ENCODE peak calls at places on chromosomes 11 and 22, in five cellular contexts. One of them, this sample, is unnamed.

GRCh38 chr22:20243545-20244249 is 24.4 kb downstream of the RTN4R start:
- DNase-seq in prostate gland: peak
- DNase-seq in uterus: peak
- DNase-seq in ovary: peak
- DNase-seq in HepG2: no peak
- DNase-seq in this sample: peak

GRCh38 chr11:126452256-126452655 is 96.8 kb downstream of the ST3GAL4 start:
- DNase-seq in ovary: no peak
- DNase-seq in HepG2: no peak
- DNase-seq in uterus: no peak
- DNase-seq in prostate gland: no peak
- DNase-seq in this sample: no peak

GRCh38 chr11:64741393-64742086 is 2.4 kb downstream of the RASGRP2 start:
- DNase-seq in prostate gland: no peak
- DNase-seq in uterus: no peak
- DNase-seq in ovary: no peak
- DNase-seq in HepG2: no peak
- DNase-seq in this sample: no peak

GRCh38 chr11:100930185-100930778 is 199.3 kb downstream of the PGR start:
- DNase-seq in prostate gland: peak
- DNase-seq in HepG2: peak
- DNase-seq in uterus: no peak
- DNase-seq in ovary: no peak
- DNase-seq in this sample: no peak

GRCh38 chr11:83793332-83793731 is 507.2 kb upstream of the CCDC90B start:
- DNase-seq in HepG2: no peak
- DNase-seq in prostate gland: no peak
- DNase-seq in ovary: no peak
- DNase-seq in uterus: no peak
- DNase-seq in this sample: no peak

GRCh38 chr22:42324991-42325710 is 54.7 kb upstream of the TCF20 start:
- DNase-seq in prostate gland: no peak
- DNase-seq in ovary: no peak
- DNase-seq in uterus: no peak
- DNase-seq in HepG2: no peak
- DNase-seq in this sample: peak

GRCh38 chr22:21761086-21761485 is 25.5 kb upstream of the YPEL1 start:
- DNase-seq in ovary: no peak
- DNase-seq in uterus: no peak
- DNase-seq in prostate gland: no peak
- DNase-seq in HepG2: no peak
- DNase-seq in this sample: no peak

GRCh38 chr22:24124247-24124646 is 57.0 kb upstream of the SUSD2 start:
- DNase-seq in ovary: no peak
- DNase-seq in uterus: no peak
- DNase-seq in HepG2: no peak
- DNase-seq in prostate gland: no peak
- DNase-seq in this sample: no peak

GRCh38 chr22:38203855-38204497 is 2.2 kb downstream of the MAFF start:
- DNase-seq in prostate gland: no peak
- DNase-seq in HepG2: no peak
- DNase-seq in ovary: no peak
- DNase-seq in uterus: no peak
- DNase-seq in this sample: no peak

GRCh38 chr11:73182824-73183321 is 35.2 kb upstream of the P2RY2 start:
- DNase-seq in prostate gland: no peak
- DNase-seq in HepG2: peak
- DNase-seq in uterus: no peak
- DNase-seq in ovary: peak
- DNase-seq in this sample: no peak

GRCh38 chr11:57460017-57460755 is at the start of gene RTN4RL2:
- DNase-seq in HepG2: peak
- DNase-seq in ovary: no peak
- DNase-seq in prostate gland: no peak
- DNase-seq in uterus: no peak
- DNase-seq in this sample: peak

GRCh38 chr11:36391062-36391461 is 95.0 kb downstream of the PRR5L start:
- DNase-seq in HepG2: no peak
- DNase-seq in prostate gland: no peak
- DNase-seq in uterus: no peak
- DNase-seq in ovary: no peak
- DNase-seq in this sample: no peak

GRCh38 chr22:19884161-19884953 is 29.7 kb upstream of the GNB1L start:
- DNase-seq in uterus: peak
- DNase-seq in prostate gland: no peak
- DNase-seq in ovary: peak
- DNase-seq in HepG2: no peak
- DNase-seq in this sample: no peak

GRCh38 chr11:109035261-109035660 is 370.4 kb downstream of the DDX10 start:
- DNase-seq in prostate gland: no peak
- DNase-seq in HepG2: no peak
- DNase-seq in ovary: no peak
- DNase-seq in uterus: no peak
- DNase-seq in this sample: no peak

GRCh38 chr11:86291466-86292262 is 10.4 kb upstream of the HIKESHI start:
- DNase-seq in ovary: no peak
- DNase-seq in prostate gland: peak
- DNase-seq in HepG2: peak
- DNase-seq in uterus: peak
- DNase-seq in this sample: peak

GRCh38 chr22:23969071-23969470 is 2.4 kb downstream of the DDTL start:
- DNase-seq in HepG2: no peak
- DNase-seq in uterus: no peak
- DNase-seq in prostate gland: no peak
- DNase-seq in ovary: no peak
- DNase-seq in this sample: no peak

GRCh38 chr11:125123947-125124633 is 12.7 kb upstream of the TMEM218 start:
- DNase-seq in HepG2: peak
- DNase-seq in uterus: no peak
- DNase-seq in prostate gland: no peak
- DNase-seq in ovary: peak
- DNase-seq in this sample: peak

GRCh38 chr11:8056810-8057463 is 24.1 kb upstream of the TUB start:
- DNase-seq in ovary: peak
- DNase-seq in uterus: peak
- DNase-seq in HepG2: no peak
- DNase-seq in prostate gland: no peak
- DNase-seq in this sample: no peak

GRCh38 chr11:85810871-85811611 is at the start of gene SYTL2:
- DNase-seq in HepG2: peak
- DNase-seq in ovary: peak
- DNase-seq in prostate gland: peak
- DNase-seq in uterus: peak
- DNase-seq in this sample: peak

GRCh38 chr22:44906999-44907644 is 102.7 kb downstream of the PHF21B start:
- DNase-seq in uterus: no peak
- DNase-seq in HepG2: no peak
- DNase-seq in ovary: peak
- DNase-seq in prostate gland: no peak
- DNase-seq in this sample: no peak

GRCh38 chr22:17159504-17159951 is 451 bp upstream of the HDHD5 start:
- DNase-seq in HepG2: no peak
- DNase-seq in prostate gland: peak
- DNase-seq in ovary: peak
- DNase-seq in uterus: peak
- DNase-seq in this sample: peak

GRCh38 chr11:78354741-78355705 is 62.6 kb downstream of the GAB2 start:
- DNase-seq in uterus: no peak
- DNase-seq in ovary: no peak
- DNase-seq in prostate gland: no peak
- DNase-seq in HepG2: no peak
- DNase-seq in this sample: peak

GRCh38 chr11:115284766-115285165 is 219.4 kb downstream of the CADM1 start:
- DNase-seq in prostate gland: no peak
- DNase-seq in uterus: no peak
- DNase-seq in ovary: no peak
- DNase-seq in HepG2: no peak
- DNase-seq in this sample: peak

GRCh38 chr11:70184396-70184795 is 18.7 kb upstream of the FADD start:
- DNase-seq in uterus: no peak
- DNase-seq in ovary: no peak
- DNase-seq in HepG2: no peak
- DNase-seq in prostate gland: no peak
- DNase-seq in this sample: no peak
- TF ChIP-seq POLR2A in uterus: no peak
- TF ChIP-seq POLR2A in ovary: no peak
- TF ChIP-seq POLR2A in HepG2: no peak
- TF ChIP-seq POLR2A in prostate gland: no peak
- TF ChIP-seq POLR2A in this sample: no peak

GRCh38 chr22:36481393-36482168 is at the start of gene TXN2:
- DNase-seq in uterus: peak
- DNase-seq in HepG2: peak
- DNase-seq in ovary: peak
- DNase-seq in prostate gland: peak
- DNase-seq in this sample: peak
- TF ChIP-seq POLR2A in uterus: peak
- TF ChIP-seq POLR2A in HepG2: peak
- TF ChIP-seq POLR2A in ovary: peak
- TF ChIP-seq POLR2A in prostate gland: peak
- TF ChIP-seq POLR2A in this sample: peak

DNA sequence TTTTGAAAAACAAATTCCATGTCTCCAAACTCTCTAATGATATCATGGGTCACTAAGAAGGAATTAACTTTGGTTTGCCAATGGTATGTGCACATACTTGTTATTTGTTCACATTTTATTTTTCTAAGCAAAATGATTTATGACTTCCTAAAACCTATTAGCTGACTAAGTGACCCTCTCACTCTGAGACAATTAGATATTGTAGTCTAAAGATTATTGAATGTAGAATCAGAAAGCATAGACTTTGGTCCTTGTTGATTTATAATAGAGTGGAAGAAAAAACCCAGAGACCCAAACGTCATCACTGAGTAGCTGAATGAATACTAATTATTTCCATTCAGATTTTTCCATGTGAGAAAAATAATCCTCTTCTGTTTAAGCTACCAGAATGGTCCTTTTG is 243.5 kb upstream of the ANO3 start:
- DNase-seq in uterus: no peak
- DNase-seq in HepG2: no peak
- DNase-seq in prostate gland: no peak
- DNase-seq in ovary: no peak
- DNase-seq in this sample: no peak
- TF ChIP-seq POLR2A in uterus: no peak
- TF ChIP-seq POLR2A in HepG2: no peak
- TF ChIP-seq POLR2A in prostate gland: no peak
- TF ChIP-seq POLR2A in ovary: no peak
- TF ChIP-seq POLR2A in this sample: no peak

GRCh38 chr11:117989351-117990102 is 3.3 kb downstream of the IL10RA start:
- DNase-seq in ovary: no peak
- DNase-seq in HepG2: no peak
- DNase-seq in prostate gland: no peak
- DNase-seq in uterus: no peak
- DNase-seq in this sample: no peak

GRCh38 chr11:117983163-117983475 is 3.1 kb upstream of the IL10RA start:
- DNase-seq in uterus: no peak
- DNase-seq in ovary: no peak
- DNase-seq in prostate gland: no peak
- DNase-seq in HepG2: no peak
- DNase-seq in this sample: no peak

GRCh38 chr11:117984471-117984870 is 1.7 kb upstream of the IL10RA start:
- DNase-seq in ovary: no peak
- DNase-seq in uterus: no peak
- DNase-seq in HepG2: no peak
- DNase-seq in prostate gland: no peak
- DNase-seq in this sample: no peak

GRCh38 chr11:117986981-117987495 is 844 bp downstream of the IL10RA start:
- DNase-seq in HepG2: no peak
- DNase-seq in uterus: no peak
- DNase-seq in ovary: no peak
- DNase-seq in prostate gland: no peak
- DNase-seq in this sample: no peak

GRCh38 chr11:117985953-117986887 is at the start of gene IL10RA:
- DNase-seq in uterus: peak
- DNase-seq in ovary: peak
- DNase-seq in prostate gland: peak
- DNase-seq in HepG2: peak
- DNase-seq in this sample: peak
- TF ChIP-seq POLR2A in uterus: peak
- TF ChIP-seq POLR2A in ovary: peak
- TF ChIP-seq POLR2A in prostate gland: peak
- TF ChIP-seq POLR2A in HepG2: no peak
- TF ChIP-seq POLR2A in this sample: peak

DNA sequence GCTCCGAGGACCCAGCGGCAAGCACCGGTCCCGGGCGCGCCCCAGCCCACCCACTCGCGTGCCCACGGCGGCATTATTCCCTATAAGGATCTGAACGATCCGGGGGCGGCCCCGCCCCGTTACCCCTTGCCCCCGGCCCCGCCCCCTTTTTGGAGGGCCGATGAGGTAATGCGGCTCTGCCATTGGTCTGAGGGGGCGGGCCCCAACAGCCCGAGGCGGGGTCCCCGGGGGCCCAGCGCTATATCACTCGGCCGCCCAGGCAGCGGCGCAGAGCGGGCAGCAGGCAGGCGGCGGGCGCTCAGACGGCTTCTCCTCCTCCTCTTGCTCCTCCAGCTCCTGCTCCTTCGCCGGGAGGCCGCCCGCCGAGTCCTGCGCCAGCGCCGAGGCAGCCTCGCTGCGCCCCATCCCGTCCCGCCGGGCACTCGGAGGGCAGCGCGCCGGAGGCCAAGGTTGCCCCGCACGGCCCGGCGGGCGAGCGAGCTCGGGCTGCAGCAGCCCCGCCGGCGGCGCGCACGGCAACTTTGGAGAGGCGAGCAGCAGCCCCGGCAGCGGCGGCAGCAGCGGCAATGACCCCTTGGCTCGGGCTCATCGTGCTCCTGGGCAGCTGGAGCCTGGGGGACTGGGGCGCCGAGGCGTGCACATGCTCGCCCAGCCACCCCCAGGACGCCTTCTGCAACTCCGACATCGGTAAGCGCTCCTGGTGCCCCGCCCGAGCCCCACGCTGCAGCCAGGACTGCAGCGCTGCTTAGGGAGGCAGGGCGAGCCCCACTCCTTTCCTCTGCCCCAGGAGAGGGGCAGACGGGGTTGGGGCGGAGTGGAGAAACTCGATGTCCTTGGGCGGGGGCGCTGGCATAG is at the start of gene TIMP3:
- DNase-seq in prostate gland: peak
- DNase-seq in uterus: peak
- DNase-seq in HepG2: no peak
- DNase-seq in ovary: peak
- DNase-seq in this sample: peak
- TF ChIP-seq POLR2A in prostate gland: peak
- TF ChIP-seq POLR2A in uterus: peak
- TF ChIP-seq POLR2A in HepG2: peak
- TF ChIP-seq POLR2A in ovary: peak
- TF ChIP-seq POLR2A in this sample: peak

GRCh38 chr22:27238935-27239510 is 562.5 kb downstream of the MN1 start:
- DNase-seq in uterus: peak
- DNase-seq in HepG2: no peak
- DNase-seq in ovary: peak
- DNase-seq in prostate gland: no peak
- DNase-seq in this sample: peak
- TF ChIP-seq POLR2A in uterus: no peak
- TF ChIP-seq POLR2A in HepG2: no peak
- TF ChIP-seq POLR2A in ovary: no peak
- TF ChIP-seq POLR2A in prostate gland: no peak
- TF ChIP-seq POLR2A in this sample: no peak

GRCh38 chr11:114082767-114083181 is 23.3 kb downstream of the ZBTB16 start:
- DNase-seq in uterus: no peak
- DNase-seq in prostate gland: no peak
- DNase-seq in ovary: peak
- DNase-seq in HepG2: no peak
- DNase-seq in this sample: no peak
- TF ChIP-seq POLR2A in uterus: no peak
- TF ChIP-seq POLR2A in prostate gland: no peak
- TF ChIP-seq POLR2A in ovary: no peak
- TF ChIP-seq POLR2A in HepG2: no peak
- TF ChIP-seq POLR2A in this sample: no peak

This sample was measured in thyroid gland.